ENCODE peak calls at places on chromosomes 13 and 19, in six cellular contexts. One of them, this sample, is unnamed.

GRCh38 chr13:110965755-110966134 is 50.9 kb upstream of the ANKRD10 start:
- DNase-seq in fibroblast of villous mesenchyme: no peak
- DNase-seq in CD4-positive, alpha-beta T cell: no peak
- DNase-seq in T-cell: no peak
- DNase-seq in stimulated activated CD8-positive, alpha-beta memory T cell treated with anti-CD3 and anti-CD28 coated beads, Interleukin-7, amount 100 ng/mL, for 1 hour: no peak
- DNase-seq in body of pancreas: no peak
- DNase-seq in this sample: no peak

GRCh38 chr13:21749410-21749809 is 78.5 kb downstream of the FGF9 start:
- DNase-seq in fibroblast of villous mesenchyme: peak
- DNase-seq in CD4-positive, alpha-beta T cell: no peak
- DNase-seq in T-cell: no peak
- DNase-seq in stimulated activated CD8-positive, alpha-beta memory T cell treated with anti-CD3 and anti-CD28 coated beads, Interleukin-7, amount 100 ng/mL, for 1 hour: no peak
- DNase-seq in body of pancreas: no peak
- DNase-seq in this sample: no peak

GRCh38 chr13:36549771-36550170 is 117.5 kb downstream of the CCNA1 start:
- DNase-seq in fibroblast of villous mesenchyme: no peak
- DNase-seq in CD4-positive, alpha-beta T cell: no peak
- DNase-seq in T-cell: no peak
- DNase-seq in stimulated activated CD8-positive, alpha-beta memory T cell treated with anti-CD3 and anti-CD28 coated beads, Interleukin-7, amount 100 ng/mL, for 1 hour: no peak
- DNase-seq in body of pancreas: no peak
- DNase-seq in this sample: no peak

GRCh38 chr13:33245505-33245904 is 40.0 kb downstream of the STARD13 start:
- DNase-seq in fibroblast of villous mesenchyme: no peak
- DNase-seq in CD4-positive, alpha-beta T cell: no peak
- DNase-seq in T-cell: no peak
- DNase-seq in stimulated activated CD8-positive, alpha-beta memory T cell treated with anti-CD3 and anti-CD28 coated beads, Interleukin-7, amount 100 ng/mL, for 1 hour: no peak
- DNase-seq in body of pancreas: no peak
- DNase-seq in this sample: no peak

GRCh38 chr13:33876716-33877394 is 58.9 kb downstream of the RFC3 start:
- DNase-seq in fibroblast of villous mesenchyme: no peak
- DNase-seq in CD4-positive, alpha-beta T cell: no peak
- DNase-seq in T-cell: no peak
- DNase-seq in stimulated activated CD8-positive, alpha-beta memory T cell treated with anti-CD3 and anti-CD28 coated beads, Interleukin-7, amount 100 ng/mL, for 1 hour: no peak
- DNase-seq in body of pancreas: no peak
- DNase-seq in this sample: no peak

GRCh38 chr13:80100636-80101035 is 240.3 kb downstream of the SPRY2 start:
- DNase-seq in fibroblast of villous mesenchyme: peak
- DNase-seq in CD4-positive, alpha-beta T cell: no peak
- DNase-seq in T-cell: no peak
- DNase-seq in stimulated activated CD8-positive, alpha-beta memory T cell treated with anti-CD3 and anti-CD28 coated beads, Interleukin-7, amount 100 ng/mL, for 1 hour: no peak
- DNase-seq in body of pancreas: no peak
- DNase-seq in this sample: no peak

GRCh38 chr19:4362871-4363545 is 19.6 kb downstream of the MPND start:
- DNase-seq in fibroblast of villous mesenchyme: no peak
- DNase-seq in CD4-positive, alpha-beta T cell: no peak
- DNase-seq in T-cell: no peak
- DNase-seq in stimulated activated CD8-positive, alpha-beta memory T cell treated with anti-CD3 and anti-CD28 coated beads, Interleukin-7, amount 100 ng/mL, for 1 hour: no peak
- DNase-seq in body of pancreas: no peak
- DNase-seq in this sample: no peak

GRCh38 chr13:98576215-98576945 is 527 bp downstream of the STK24 start:
- DNase-seq in fibroblast of villous mesenchyme: peak
- DNase-seq in CD4-positive, alpha-beta T cell: peak
- DNase-seq in T-cell: no peak
- DNase-seq in stimulated activated CD8-positive, alpha-beta memory T cell treated with anti-CD3 and anti-CD28 coated beads, Interleukin-7, amount 100 ng/mL, for 1 hour: no peak
- DNase-seq in body of pancreas: peak
- DNase-seq in this sample: no peak

GRCh38 chr13:101915755-101916107 is 463.3 kb downstream of the ITGBL1 start:
- DNase-seq in fibroblast of villous mesenchyme: no peak
- DNase-seq in CD4-positive, alpha-beta T cell: no peak
- DNase-seq in T-cell: no peak
- DNase-seq in stimulated activated CD8-positive, alpha-beta memory T cell treated with anti-CD3 and anti-CD28 coated beads, Interleukin-7, amount 100 ng/mL, for 1 hour: no peak
- DNase-seq in body of pancreas: no peak
- DNase-seq in this sample: no peak

GRCh38 chr19:29121684-29122083 is 91.3 kb downstream of the UQCRFS1 start:
- DNase-seq in fibroblast of villous mesenchyme: no peak
- DNase-seq in CD4-positive, alpha-beta T cell: no peak
- DNase-seq in T-cell: no peak
- DNase-seq in stimulated activated CD8-positive, alpha-beta memory T cell treated with anti-CD3 and anti-CD28 coated beads, Interleukin-7, amount 100 ng/mL, for 1 hour: no peak
- DNase-seq in body of pancreas: no peak
- DNase-seq in this sample: peak

GRCh38 chr13:44514278-44514677 is 61.9 kb downstream of the TSC22D1 start:
- DNase-seq in fibroblast of villous mesenchyme: no peak
- DNase-seq in CD4-positive, alpha-beta T cell: no peak
- DNase-seq in T-cell: no peak
- DNase-seq in stimulated activated CD8-positive, alpha-beta memory T cell treated with anti-CD3 and anti-CD28 coated beads, Interleukin-7, amount 100 ng/mL, for 1 hour: no peak
- DNase-seq in body of pancreas: no peak
- DNase-seq in this sample: peak

GRCh38 chr19:330503-330902 is 14.1 kb downstream of the MIER2 start:
- DNase-seq in fibroblast of villous mesenchyme: no peak
- DNase-seq in CD4-positive, alpha-beta T cell: no peak
- DNase-seq in T-cell: no peak
- DNase-seq in stimulated activated CD8-positive, alpha-beta memory T cell treated with anti-CD3 and anti-CD28 coated beads, Interleukin-7, amount 100 ng/mL, for 1 hour: no peak
- DNase-seq in body of pancreas: no peak
- DNase-seq in this sample: no peak

GRCh38 chr13:104773775-104774174 is 1707.6 kb upstream of the SLC10A2 start:
- DNase-seq in fibroblast of villous mesenchyme: peak
- DNase-seq in CD4-positive, alpha-beta T cell: no peak
- DNase-seq in T-cell: no peak
- DNase-seq in stimulated activated CD8-positive, alpha-beta memory T cell treated with anti-CD3 and anti-CD28 coated beads, Interleukin-7, amount 100 ng/mL, for 1 hour: no peak
- DNase-seq in body of pancreas: no peak
- DNase-seq in this sample: peak

GRCh38 chr13:109135018-109135417 is 505.6 kb downstream of the MYO16 start:
- DNase-seq in fibroblast of villous mesenchyme: no peak
- DNase-seq in CD4-positive, alpha-beta T cell: no peak
- DNase-seq in T-cell: no peak
- DNase-seq in stimulated activated CD8-positive, alpha-beta memory T cell treated with anti-CD3 and anti-CD28 coated beads, Interleukin-7, amount 100 ng/mL, for 1 hour: no peak
- DNase-seq in body of pancreas: no peak
- DNase-seq in this sample: peak

GRCh38 chr13:19864018-19864338 is 529 bp upstream of the ZMYM5 start:
- DNase-seq in fibroblast of villous mesenchyme: peak
- DNase-seq in CD4-positive, alpha-beta T cell: peak
- DNase-seq in T-cell: peak
- DNase-seq in stimulated activated CD8-positive, alpha-beta memory T cell treated with anti-CD3 and anti-CD28 coated beads, Interleukin-7, amount 100 ng/mL, for 1 hour: no peak
- DNase-seq in body of pancreas: peak
- DNase-seq in this sample: no peak

GRCh38 chr13:98260357-98261164 is 83.5 kb upstream of the RNF113B start:
- DNase-seq in fibroblast of villous mesenchyme: no peak
- DNase-seq in CD4-positive, alpha-beta T cell: no peak
- DNase-seq in T-cell: no peak
- DNase-seq in stimulated activated CD8-positive, alpha-beta memory T cell treated with anti-CD3 and anti-CD28 coated beads, Interleukin-7, amount 100 ng/mL, for 1 hour: no peak
- DNase-seq in body of pancreas: no peak
- DNase-seq in this sample: no peak

GRCh38 chr13:40390290-40391008 is 276.0 kb downstream of the FOXO1 start:
- DNase-seq in fibroblast of villous mesenchyme: no peak
- DNase-seq in CD4-positive, alpha-beta T cell: no peak
- DNase-seq in T-cell: no peak
- DNase-seq in stimulated activated CD8-positive, alpha-beta memory T cell treated with anti-CD3 and anti-CD28 coated beads, Interleukin-7, amount 100 ng/mL, for 1 hour: no peak
- DNase-seq in body of pancreas: no peak
- DNase-seq in this sample: peak

GRCh38 chr19:51505904-51506303 is 4.3 kb upstream of the SIGLEC12 start:
- DNase-seq in fibroblast of villous mesenchyme: no peak
- DNase-seq in CD4-positive, alpha-beta T cell: no peak
- DNase-seq in T-cell: no peak
- DNase-seq in stimulated activated CD8-positive, alpha-beta memory T cell treated with anti-CD3 and anti-CD28 coated beads, Interleukin-7, amount 100 ng/mL, for 1 hour: no peak
- DNase-seq in body of pancreas: no peak
- DNase-seq in this sample: no peak

GRCh38 chr13:94656766-94657165 is 55.1 kb downstream of the GPR180 start:
- DNase-seq in fibroblast of villous mesenchyme: peak
- DNase-seq in CD4-positive, alpha-beta T cell: no peak
- DNase-seq in T-cell: no peak
- DNase-seq in stimulated activated CD8-positive, alpha-beta memory T cell treated with anti-CD3 and anti-CD28 coated beads, Interleukin-7, amount 100 ng/mL, for 1 hour: no peak
- DNase-seq in body of pancreas: no peak
- DNase-seq in this sample: no peak

GRCh38 chr13:69331245-69331644 is 776.4 kb upstream of the ATXN8OS start:
- DNase-seq in fibroblast of villous mesenchyme: no peak
- DNase-seq in CD4-positive, alpha-beta T cell: no peak
- DNase-seq in T-cell: no peak
- DNase-seq in stimulated activated CD8-positive, alpha-beta memory T cell treated with anti-CD3 and anti-CD28 coated beads, Interleukin-7, amount 100 ng/mL, for 1 hour: no peak
- DNase-seq in body of pancreas: no peak
- DNase-seq in this sample: no peak

GRCh38 chr13:54110597-54110996 is 1082.0 kb downstream of the OLFM4 start:
- DNase-seq in fibroblast of villous mesenchyme: no peak
- DNase-seq in CD4-positive, alpha-beta T cell: no peak
- DNase-seq in T-cell: no peak
- DNase-seq in stimulated activated CD8-positive, alpha-beta memory T cell treated with anti-CD3 and anti-CD28 coated beads, Interleukin-7, amount 100 ng/mL, for 1 hour: no peak
- DNase-seq in body of pancreas: no peak
- DNase-seq in this sample: no peak

GRCh38 chr13:48908381-48909087 is 67.2 kb upstream of the FNDC3A start:
- DNase-seq in fibroblast of villous mesenchyme: peak
- DNase-seq in CD4-positive, alpha-beta T cell: no peak
- DNase-seq in T-cell: no peak
- DNase-seq in stimulated activated CD8-positive, alpha-beta memory T cell treated with anti-CD3 and anti-CD28 coated beads, Interleukin-7, amount 100 ng/mL, for 1 hour: no peak
- DNase-seq in body of pancreas: no peak
- DNase-seq in this sample: no peak

GRCh38 chr13:99356216-99357089 is 49.3 kb upstream of the GPR183 start:
- DNase-seq in fibroblast of villous mesenchyme: peak
- DNase-seq in CD4-positive, alpha-beta T cell: peak
- DNase-seq in T-cell: peak
- DNase-seq in stimulated activated CD8-positive, alpha-beta memory T cell treated with anti-CD3 and anti-CD28 coated beads, Interleukin-7, amount 100 ng/mL, for 1 hour: no peak
- DNase-seq in body of pancreas: peak
- DNase-seq in this sample: peak

GRCh38 chr13:92676246-92676645 is 550.4 kb upstream of the GPC6 start:
- DNase-seq in fibroblast of villous mesenchyme: no peak
- DNase-seq in CD4-positive, alpha-beta T cell: no peak
- DNase-seq in T-cell: no peak
- DNase-seq in stimulated activated CD8-positive, alpha-beta memory T cell treated with anti-CD3 and anti-CD28 coated beads, Interleukin-7, amount 100 ng/mL, for 1 hour: no peak
- DNase-seq in body of pancreas: no peak
- DNase-seq in this sample: no peak

GRCh38 chr19:54106716-54107115 is 4.1 kb downstream of the NDUFA3 start:
- DNase-seq in fibroblast of villous mesenchyme: no peak
- DNase-seq in CD4-positive, alpha-beta T cell: no peak
- DNase-seq in T-cell: no peak
- DNase-seq in stimulated activated CD8-positive, alpha-beta memory T cell treated with anti-CD3 and anti-CD28 coated beads, Interleukin-7, amount 100 ng/mL, for 1 hour: no peak
- DNase-seq in body of pancreas: no peak
- DNase-seq in this sample: no peak

GRCh38 chr19:31616031-31616430 is 266.8 kb upstream of the TSHZ3 start:
- DNase-seq in fibroblast of villous mesenchyme: no peak
- DNase-seq in CD4-positive, alpha-beta T cell: no peak
- DNase-seq in T-cell: no peak
- DNase-seq in stimulated activated CD8-positive, alpha-beta memory T cell treated with anti-CD3 and anti-CD28 coated beads, Interleukin-7, amount 100 ng/mL, for 1 hour: no peak
- DNase-seq in body of pancreas: no peak
- DNase-seq in this sample: no peak

GRCh38 chr19:19540707-19541515 is 2.8 kb downstream of the CILP2 start:
- DNase-seq in fibroblast of villous mesenchyme: no peak
- DNase-seq in CD4-positive, alpha-beta T cell: peak
- DNase-seq in T-cell: peak
- DNase-seq in stimulated activated CD8-positive, alpha-beta memory T cell treated with anti-CD3 and anti-CD28 coated beads, Interleukin-7, amount 100 ng/mL, for 1 hour: no peak
- DNase-seq in body of pancreas: peak
- DNase-seq in this sample: peak

GRCh38 chr13:113915012-113915763 is 51.3 kb upstream of the GAS6 start:
- DNase-seq in fibroblast of villous mesenchyme: peak
- DNase-seq in CD4-positive, alpha-beta T cell: no peak
- DNase-seq in T-cell: no peak
- DNase-seq in stimulated activated CD8-positive, alpha-beta memory T cell treated with anti-CD3 and anti-CD28 coated beads, Interleukin-7, amount 100 ng/mL, for 1 hour: no peak
- DNase-seq in body of pancreas: no peak
- DNase-seq in this sample: no peak

GRCh38 chr13:70579941-70580340 is 471.7 kb upstream of the KLHL1 start:
- DNase-seq in fibroblast of villous mesenchyme: no peak
- DNase-seq in CD4-positive, alpha-beta T cell: no peak
- DNase-seq in T-cell: no peak
- DNase-seq in stimulated activated CD8-positive, alpha-beta memory T cell treated with anti-CD3 and anti-CD28 coated beads, Interleukin-7, amount 100 ng/mL, for 1 hour: no peak
- DNase-seq in body of pancreas: no peak
- DNase-seq in this sample: no peak

GRCh38 chr19:45630463-45630862 is 8.7 kb downstream of the EML2 start:
- DNase-seq in fibroblast of villous mesenchyme: peak
- DNase-seq in CD4-positive, alpha-beta T cell: no peak
- DNase-seq in T-cell: no peak
- DNase-seq in stimulated activated CD8-positive, alpha-beta memory T cell treated with anti-CD3 and anti-CD28 coated beads, Interleukin-7, amount 100 ng/mL, for 1 hour: no peak
- DNase-seq in body of pancreas: no peak
- DNase-seq in this sample: no peak

GRCh38 chr19:4246767-4247593 is at the start of gene YJU2:
- DNase-seq in fibroblast of villous mesenchyme: peak
- DNase-seq in CD4-positive, alpha-beta T cell: peak
- DNase-seq in T-cell: peak
- DNase-seq in stimulated activated CD8-positive, alpha-beta memory T cell treated with anti-CD3 and anti-CD28 coated beads, Interleukin-7, amount 100 ng/mL, for 1 hour: peak
- DNase-seq in body of pancreas: peak
- DNase-seq in this sample: peak

This sample was measured in Jurkat, Clone E6-1.